ENCODE peak calls at places on chromosomes 1 and 21, in ten cellular contexts. Z is Caki2, L is NT2/D1, B is NCI-H748 treated with DMSO at 0.1 percent for 48 hours, T is GM20000, E is iris pigment epithelial cell, F is SHP77 treated with DMSO at 0.1 percent for 48 hours, P is right cardiac atrium, N is NCI-H1417, H is endothelial cell. Y is an unnamed sample.

GRCh38 chr1:100699744-100700143 is 19.8 kb upstream of the VCAM1 start:
- DNase-seq in T (no peak), P (no peak), H (no peak), Z (no peak), N (no peak), B (no peak), F (no peak), E (peak), L (no peak), Y (peak)

GRCh38 chr1:152745289-152745704 is 12.5 kb upstream of the KPRP start:
- DNase-seq in T (no peak), P (no peak), N (peak), Z (no peak), L (no peak), H (no peak), F (peak), E (no peak), B (peak), Y (peak)

GRCh38 chr1:41919764-41920397 is 1.2 kb upstream of the HIVEP3 start:
- DNase-seq in L (no peak), E (peak), N (peak), F (peak), H (no peak), T (peak), Z (peak), B (peak), P (peak), Y (peak)

GRCh38 chr1:151977662-151978230 is 15.9 kb downstream of the S100A10 start:
- DNase-seq in P (no peak), Z (no peak), F (no peak), T (no peak), N (no peak), E (no peak), H (no peak), L (no peak), B (no peak), Y (no peak)

GRCh38 chr1:83761084-83761760 is 237.7 kb downstream of the TTLL7 start:
- DNase-seq in L (no peak), P (no peak), N (peak), E (no peak), F (no peak), T (peak), B (no peak), H (no peak), Z (no peak), Y (no peak)

GRCh38 chr1:244665771-244666217 is 12.9 kb downstream of the DESI2 start:
- DNase-seq in L (no peak), Z (no peak), T (peak), N (no peak), H (no peak), F (no peak), B (no peak), E (no peak), P (no peak), Y (peak)

GRCh38 chr1:207913951-207914350 is 3.0 kb upstream of the CD34 start:
- DNase-seq in B (no peak), F (no peak), L (no peak), P (no peak), E (no peak), Z (no peak), T (no peak), N (no peak), H (no peak), Y (no peak)

GRCh38 chr1:94883688-94884087 is 43.2 kb downstream of the CNN3 start:
- DNase-seq in N (peak), T (peak), Z (no peak), F (no peak), E (peak), B (no peak), P (no peak), L (no peak), H (no peak), Y (no peak)

GRCh38 chr1:155176544-155177071 is 3.0 kb downstream of the TRIM46 start:
- DNase-seq in B (peak), L (no peak), P (peak), E (peak), H (peak), N (peak), F (peak), Z (peak), T (peak), Y (peak)

GRCh38 chr1:1920057-1920607 is 1.1 kb upstream of the TMEM52 start:
- DNase-seq in L (no peak), B (no peak), Z (no peak), N (no peak), T (no peak), E (no peak), P (no peak), F (no peak), H (no peak), Y (no peak)

GRCh38 chr1:30307182-30307581 is 416.2 kb downstream of the MATN1 start:
- DNase-seq in H (no peak), Z (no peak), B (no peak), N (no peak), E (no peak), P (no peak), L (no peak), T (no peak), F (no peak), Y (no peak)

GRCh38 chr1:152380932-152381331 is 21.1 kb upstream of the FLG2 start:
- DNase-seq in Z (no peak), F (no peak), N (no peak), P (no peak), L (no peak), E (no peak), B (no peak), H (no peak), T (no peak), Y (no peak)

GRCh38 chr1:239630767-239631166 is 244.4 kb downstream of the CHRM3 start:
- DNase-seq in L (no peak), B (no peak), P (no peak), H (no peak), N (no peak), E (no peak), T (no peak), Z (no peak), F (no peak), Y (no peak)

GRCh38 chr1:72845342-72845741 is 563.0 kb upstream of the NEGR1 start:
- DNase-seq in L (peak), Z (no peak), N (peak), E (peak), B (no peak), H (peak), F (no peak), T (no peak), P (no peak), Y (peak)

GRCh38 chr21:42219606-42220137 is 732 bp downstream of the ABCG1 start:
- DNase-seq in E (no peak), T (peak), L (no peak), N (peak), B (no peak), Z (no peak), F (no peak), H (peak), P (peak), Y (no peak)

Y was measured in LHCN-M2.